ENCODE peak calls at places on chromosomes 16 and 17, in six cellular contexts. V, Z, H, O, U and G are unnamed samples.
A peak's percentile ranks its signal among the peaks of the same experiment; 100 is the strongest.

GRCh38 chr16:78925071-78925714 is 675.3 kb downstream of the MAF start:
- DNase-seq in V (no peak), Z (peak; percentile 42), H (no peak), O (no peak), U (peak; percentile 5), G (no peak)

GRCh38 chr17:63762106-63763078 is 11.0 kb downstream of the CCDC47 start:
- DNase-seq in V (no peak), Z (no peak), H (no peak), O (no peak), U (no peak), G (no peak)

GRCh38 chr16:63096857-63097256 is 1060.6 kb upstream of the CDH8 start:
- DNase-seq in V (no peak), Z (no peak), H (no peak), O (no peak), U (no peak), G (no peak)

GRCh38 chr17:79224476-79224875 is 149.9 kb downstream of the ENGASE start:
- DNase-seq in V (no peak), Z (no peak), H (no peak), O (no peak), U (no peak), G (no peak)

GRCh38 chr17:68054296-68054900 is 18.9 kb downstream of the KPNA2 start:
- DNase-seq in V (peak; percentile 61), Z (peak; percentile 26), H (no peak), O (no peak), U (no peak), G (no peak)

GRCh38 chr16:81940781-81941560 is 70.3 kb downstream of the SDR42E1 start:
- DNase-seq in V (peak; percentile 2), Z (no peak), H (no peak), O (peak; percentile 17), U (no peak), G (no peak)

GRCh38 chr16:72125635-72126428 is 32.2 kb downstream of the DHX38 start:
- DNase-seq in V (no peak), Z (no peak), H (no peak), O (no peak), U (no peak), G (no peak)

GRCh38 chr17:80486692-80487091 is 10.3 kb upstream of the NPTX1 start:
- DNase-seq in V (no peak), Z (no peak), H (no peak), O (no peak), U (no peak), G (no peak)

GRCh38 chr17:68290955-68291835 is at the start of the genes ARSG and SLC16A6:
- DNase-seq in V (no peak), Z (peak; percentile 79), H (no peak), O (no peak), U (peak; percentile 71), G (peak; percentile 55)

GRCh38 chr17:4853195-4853762 is 20.1 kb downstream of the MINK1 start:
- DNase-seq in V (no peak), Z (no peak), H (no peak), O (no peak), U (no peak), G (no peak)

GRCh38 chr17:49575524-49576120 is at the start of gene NXPH3:
- DNase-seq in V (no peak), Z (peak; percentile 89), H (peak; percentile 89), O (no peak), U (peak; percentile 90), G (peak; percentile 68)

GRCh38 chr16:4097826-4098240 is 18.4 kb downstream of the ADCY9 start:
- DNase-seq in V (peak; percentile 26), Z (no peak), H (no peak), O (peak; percentile 9), U (no peak), G (no peak)

GRCh38 chr16:81499576-81500380 is 55.2 kb downstream of the CMIP start:
- DNase-seq in V (no peak), Z (no peak), H (no peak), O (no peak), U (no peak), G (no peak)

GRCh38 chr17:36182176-36183000 is 6.0 kb upstream of the TBC1D3B start:
- DNase-seq in V (no peak), Z (no peak), H (no peak), O (no peak), U (peak; percentile 44), G (peak; percentile 49)
- TF ChIP-seq CTCF in V (peak; percentile 22), Z (no peak), H (no peak), O (peak; percentile 5), U (no peak), G (no peak)

GRCh38 chr17:33201255-33201654 is 91.8 kb downstream of the ASIC2 start:
- DNase-seq in V (no peak), Z (no peak), H (no peak), O (no peak), U (peak; percentile 10), G (no peak)

GRCh38 chr17:33202796-33203195 is 90.3 kb downstream of the ASIC2 start:
- DNase-seq in V (no peak), Z (no peak), H (no peak), O (no peak), U (no peak), G (no peak)

GRCh38 chr17:33200587-33200986 is 92.5 kb downstream of the ASIC2 start:
- DNase-seq in V (no peak), Z (no peak), H (no peak), O (no peak), U (peak; percentile 17), G (no peak)

GRCh38 chr17:33200116-33200515 is 93.0 kb downstream of the ASIC2 start:
- DNase-seq in V (no peak), Z (no peak), H (no peak), O (no peak), U (no peak), G (no peak)

DNA sequence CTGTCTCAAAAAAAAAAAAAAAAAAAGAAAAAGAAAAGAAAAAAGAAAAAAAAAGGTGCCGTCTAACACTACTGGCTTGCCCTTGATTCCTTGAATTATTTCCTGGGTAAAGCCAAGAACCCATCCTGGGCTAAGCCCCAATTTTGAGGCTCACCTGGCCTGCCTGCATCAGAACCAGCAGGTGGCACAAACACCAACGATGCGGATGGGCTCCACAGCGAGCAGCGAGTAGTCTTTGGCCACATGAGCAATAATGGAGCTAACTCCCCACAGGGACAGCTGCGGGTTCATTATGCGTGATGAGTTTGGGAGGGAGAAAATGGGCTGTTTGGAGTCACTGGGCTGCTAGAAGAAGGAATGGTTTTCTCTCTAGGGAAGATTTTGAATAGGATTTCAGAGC is 91.1 kb downstream of the ASIC2 start:
- DNase-seq in V (no peak), Z (peak; percentile 41), H (no peak), O (no peak), U (no peak), G (no peak)
- TF ChIP-seq CTCF in V (peak; percentile 5), Z (no peak), H (no peak), O (no peak), U (no peak), G (no peak)

DNA sequence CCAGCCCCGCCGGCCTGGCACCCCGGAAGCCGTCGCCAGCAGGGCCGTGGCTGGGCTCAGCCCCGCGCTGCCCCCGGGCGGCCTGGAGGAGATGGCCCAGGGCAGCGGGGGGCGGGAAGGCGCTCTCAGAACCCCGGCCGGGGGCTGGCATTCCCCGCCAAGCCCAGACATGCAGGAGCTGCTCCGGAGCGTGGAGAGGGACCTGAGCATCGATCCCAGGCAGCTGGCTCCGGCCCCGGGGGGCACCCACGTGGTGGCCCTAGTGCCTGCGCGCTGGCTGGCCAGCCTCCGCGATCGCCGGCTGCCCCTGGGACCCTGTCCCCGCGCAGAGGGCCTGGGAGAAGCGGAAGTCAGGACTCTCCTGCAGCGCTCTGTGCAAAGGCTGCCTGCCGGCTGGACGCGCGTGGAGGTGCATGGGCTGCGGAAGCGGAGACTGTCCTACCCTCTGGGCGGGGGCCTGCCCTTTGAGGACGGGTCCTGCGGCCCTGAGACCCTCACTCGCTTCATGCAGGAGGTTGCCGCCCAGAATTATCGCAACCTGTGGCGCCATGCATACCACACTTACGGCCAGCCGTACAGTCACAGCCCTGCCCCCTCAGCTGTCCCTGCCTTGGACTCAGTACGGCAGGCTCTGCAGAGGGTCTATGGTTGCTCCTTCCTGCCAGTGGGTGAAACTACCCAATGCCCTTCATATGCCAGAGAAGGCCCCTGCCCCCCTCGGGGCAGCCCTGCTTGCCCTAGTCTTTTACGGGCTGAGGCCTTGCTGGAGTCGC is 551 bp downstream of the WDR81 start:
- DNase-seq in V (no peak), Z (no peak), H (no peak), O (no peak), U (no peak), G (no peak)
- TF ChIP-seq CTCF in V (no peak), Z (no peak), H (no peak), O (no peak), U (no peak), G (peak; percentile 14)

DNA sequence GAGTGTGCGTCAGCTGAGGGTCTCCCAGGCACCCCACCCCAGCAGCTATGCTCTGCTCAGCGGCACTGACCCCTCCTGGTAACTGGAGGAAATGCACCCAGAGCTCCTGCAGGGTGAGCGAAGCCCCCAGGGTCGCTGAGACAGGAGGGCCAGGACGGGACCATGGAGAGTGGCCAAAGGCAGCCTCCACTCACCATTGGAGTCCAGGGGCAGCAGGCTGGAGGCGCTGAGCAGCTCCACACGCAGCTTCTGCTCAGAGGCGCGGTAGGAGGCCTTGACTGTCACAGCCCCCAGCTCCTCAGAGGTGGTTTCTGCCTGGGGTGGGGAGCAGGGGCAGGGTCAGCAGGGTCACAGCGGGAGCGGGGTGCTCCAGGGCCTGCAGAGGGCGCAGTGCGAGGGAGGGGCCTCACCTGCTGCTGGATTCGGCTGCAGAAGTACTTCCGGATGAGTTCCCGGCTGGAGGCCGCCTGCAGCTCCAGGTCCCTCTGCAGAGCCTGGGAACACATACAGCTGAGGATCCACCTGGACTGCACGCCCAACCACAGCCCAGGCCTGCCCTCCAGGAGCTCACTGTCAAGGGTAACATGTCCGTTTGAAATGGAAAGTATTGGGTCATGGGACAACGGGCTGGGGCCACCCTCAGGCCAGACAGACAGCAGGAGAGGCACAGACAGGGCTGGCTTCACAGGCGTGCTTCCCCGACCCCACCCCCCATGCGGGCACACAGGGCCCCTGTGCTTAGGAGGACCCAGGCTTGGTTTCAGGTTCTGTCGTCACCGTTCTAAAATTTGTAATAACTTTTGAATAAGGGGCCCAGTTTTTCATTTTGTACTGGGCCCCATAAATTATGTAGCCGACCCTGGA is 13.8 kb downstream of the UNC13D start:
- DNase-seq in V (no peak), Z (no peak), H (peak; percentile 63), O (no peak), U (peak; percentile 70), G (peak; percentile 36)
- TF ChIP-seq CTCF in V (peak; percentile 53), Z (peak; percentile 36), H (peak; percentile 23), O (peak; percentile 42), U (peak; percentile 69), G (peak; percentile 63)

DNA sequence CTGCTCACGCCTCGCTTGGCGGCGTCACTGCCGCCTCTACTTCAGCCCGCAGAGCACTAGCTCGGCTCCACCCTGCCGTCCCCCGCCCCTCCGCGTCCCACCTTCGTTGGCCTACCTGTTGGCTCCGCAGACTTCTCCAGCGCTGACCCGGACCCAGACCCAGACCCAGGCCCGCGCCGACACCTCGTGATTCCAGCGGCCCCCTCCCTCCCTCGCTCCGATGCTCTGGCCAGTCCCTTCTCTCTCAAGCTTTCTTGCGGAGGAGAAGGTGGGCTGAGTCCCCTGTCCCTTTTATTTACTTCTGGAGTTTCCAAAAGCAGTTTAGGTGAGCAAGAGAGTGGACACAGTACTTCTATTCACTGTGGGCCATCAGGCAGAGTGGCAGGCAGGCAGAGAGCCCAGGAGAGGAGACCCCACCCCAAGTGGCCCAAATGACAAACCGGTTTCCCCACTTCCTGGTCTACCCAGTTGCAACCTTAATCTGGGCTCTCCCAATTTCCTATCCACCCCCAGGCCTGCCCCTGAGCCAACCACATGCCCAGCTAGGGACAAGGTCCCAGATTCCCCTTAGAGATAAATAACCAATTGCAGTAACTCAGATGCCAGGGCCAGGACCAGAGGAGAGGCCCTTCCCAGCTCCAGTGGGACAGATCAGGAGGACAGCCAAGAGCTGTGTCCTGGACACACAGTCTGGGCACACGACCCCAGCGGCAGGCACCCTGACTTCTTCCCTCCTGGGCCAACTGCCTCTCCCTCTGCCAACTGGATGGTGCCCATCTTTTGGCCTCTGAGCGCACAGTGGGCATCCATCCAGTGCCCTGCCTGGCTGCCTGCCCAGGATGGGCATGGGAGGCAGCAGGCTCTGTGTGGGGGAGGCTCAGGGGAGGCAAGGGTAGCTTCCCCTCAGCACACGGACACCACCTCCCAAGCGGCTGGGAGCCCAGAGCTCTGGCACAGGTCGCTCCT is 1.2 kb upstream of the SRCIN1 start:
- DNase-seq in V (no peak), Z (no peak), H (peak; percentile 88), O (no peak), U (no peak), G (no peak)
- TF ChIP-seq CTCF in V (no peak), Z (no peak), H (no peak), O (no peak), U (no peak), G (no peak)